ENCODE peak calls at places on chromosomes 3 and 15, in eight cellular contexts. Z, J, L, A, G, Y, V and F are unnamed samples.
A peak's percentile ranks its signal among the peaks of the same experiment; 100 is the strongest.

GRCh38 chr3:129410971-129411370 is 17.5 kb downstream of the EFCAB12 start:
- DNase-seq in J (no peak), Y (no peak), Z (no peak), A (no peak), V (no peak), G (peak; percentile 15), L (no peak), F (no peak)

GRCh38 chr15:74396146-74396438 is 28.6 kb upstream of the CYP11A1 start:
- DNase-seq in J (no peak), G (no peak), V (no peak), Z (no peak), Y (no peak), L (no peak), A (no peak), F (no peak)

GRCh38 chr3:195255571-195256501 is 15.1 kb downstream of the XXYLT1 start:
- DNase-seq in J (no peak), Y (no peak), V (no peak), A (no peak), Z (no peak), G (no peak), L (no peak), F (no peak)

GRCh38 chr15:69398541-69398940 is 15.6 kb upstream of the KIF23 start:
- DNase-seq in V (no peak), L (peak; percentile 66), Z (no peak), A (no peak), J (peak; percentile 44), G (no peak), Y (no peak), F (no peak)

GRCh38 chr3:164375538-164375937 is 702.8 kb downstream of the SI start:
- DNase-seq in A (no peak), L (no peak), G (no peak), Z (no peak), J (peak; percentile 11), Y (no peak), V (no peak), F (no peak)

GRCh38 chr3:191369081-191370010 is 39.0 kb upstream of the UTS2B start:
- DNase-seq in V (peak; percentile 68), G (no peak), J (peak; percentile 93), L (peak; percentile 64), Z (no peak), Y (no peak), A (no peak), F (no peak)

GRCh38 chr3:128463771-128464170 is 2.9 kb downstream of the DNAJB8 start:
- DNase-seq in V (no peak), Z (no peak), J (no peak), Y (no peak), G (no peak), A (no peak), L (no peak), F (no peak)

GRCh38 chr3:64242435-64242834 is 17.2 kb upstream of the PRICKLE2 start:
- DNase-seq in V (no peak), G (no peak), Z (peak; percentile 58), J (peak; percentile 14), L (no peak), Y (no peak), A (no peak), F (no peak)

GRCh38 chr3:118972974-118973373 is 61.7 kb downstream of the IGSF11 start:
- DNase-seq in V (no peak), A (no peak), J (no peak), Y (peak; percentile 45), Z (no peak), L (no peak), G (no peak), F (no peak)

GRCh38 chr3:100075731-100076543 is 38.4 kb downstream of the FILIP1L start:
- DNase-seq in J (no peak), L (no peak), A (no peak), Y (no peak), Z (no peak), V (no peak), G (no peak), F (no peak)

GRCh38 chr3:42224658-42225421 is 41.1 kb downstream of the CCK start:
- DNase-seq in G (no peak), J (no peak), Z (no peak), L (no peak), V (no peak), Y (no peak), A (no peak), F (no peak)

GRCh38 chr3:157464283-157464682 is 27.6 kb downstream of the PTX3 start:
- DNase-seq in Y (no peak), Z (no peak), L (peak; percentile 46), J (no peak), G (no peak), A (no peak), V (no peak), F (no peak)

GRCh38 chr15:59456114-59456513 is 18.1 kb downstream of the FAM81A start:
- DNase-seq in A (peak; percentile 88), Z (no peak), V (no peak), G (no peak), L (no peak), Y (no peak), J (no peak), F (no peak)

GRCh38 chr15:89052474-89052873 is 35.8 kb upstream of the ABHD2 start:
- DNase-seq in G (no peak), V (peak; percentile 87), J (peak; percentile 100), Z (no peak), Y (no peak), L (peak; percentile 72), A (peak; percentile 21), F (no peak)

GRCh38 chr3:71564361-71564760 is 19.2 kb downstream of the FOXP1 start:
- DNase-seq in V (no peak), Y (no peak), A (no peak), Z (no peak), L (no peak), J (no peak), G (no peak), F (no peak)

GRCh38 chr3:152969557-152970300 is 134.8 kb downstream of the P2RY1 start:
- DNase-seq in J (peak; percentile 84), Z (no peak), A (no peak), G (no peak), L (peak; percentile 64), V (no peak), Y (no peak), F (no peak)

DNA sequence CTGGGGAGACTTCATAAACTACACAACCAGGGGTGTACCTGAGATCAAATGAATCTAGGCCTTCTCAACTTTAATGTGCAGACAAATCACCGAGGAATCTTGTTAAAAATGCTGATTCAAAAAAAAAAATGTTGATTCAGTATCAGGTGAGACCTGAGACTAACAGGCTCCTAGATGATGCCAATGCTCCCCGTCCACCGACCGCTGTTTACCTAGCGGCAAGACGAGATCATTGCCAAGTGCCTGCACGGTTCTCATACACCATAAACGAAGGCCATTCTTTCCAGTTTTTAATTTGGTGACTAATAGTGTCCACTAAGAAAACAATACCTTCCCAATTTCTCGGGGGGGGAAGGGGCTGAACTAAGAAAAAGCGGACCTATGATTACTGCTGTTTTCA is 2.5 kb upstream of the FSIP1 start:
- DNase-seq in L (no peak), G (no peak), J (no peak), Y (no peak), Z (no peak), A (no peak), V (no peak), F (no peak)
- TF ChIP-seq CTCF in L (no peak), G (no peak), J (no peak), Y (no peak), Z (no peak), A (no peak), V (no peak), F (no peak)

GRCh38 chr15:80241508-80241907 is 10.5 kb downstream of the CTXND1 start:
- DNase-seq in J (no peak), Z (no peak), V (no peak), L (no peak), G (no peak), A (no peak), Y (no peak), F (no peak)
- TF ChIP-seq CTCF in J (no peak), Z (no peak), V (no peak), L (no peak), G (no peak), A (no peak), Y (no peak), F (no peak)

GRCh38 chr15:63156708-63157065 is 590 bp downstream of the RPS27L start:
- DNase-seq in G (no peak), Z (no peak), A (no peak), Y (peak; percentile 19), V (no peak), L (no peak), J (peak; percentile 46), F (no peak)

GRCh38 chr15:63157066-63157890 is at the start of gene RPS27L:
- DNase-seq in Y (peak; percentile 93), Z (peak; percentile 89), G (peak; percentile 88), A (peak; percentile 98), V (peak; percentile 89), J (peak; percentile 94), L (peak; percentile 90), F (peak; percentile 81)

GRCh38 chr15:63157891-63158431 is 684 bp upstream of the RPS27L start:
- DNase-seq in J (peak; percentile 83), V (peak; percentile 61), L (peak; percentile 75), A (no peak), Z (peak; percentile 48), Y (peak; percentile 62), G (no peak), F (no peak)

GRCh38 chr15:63155486-63155885 is 1.8 kb downstream of the RPS27L start:
- DNase-seq in J (no peak), G (no peak), L (no peak), Y (no peak), V (no peak), A (no peak), Z (no peak), F (no peak)

DNA sequence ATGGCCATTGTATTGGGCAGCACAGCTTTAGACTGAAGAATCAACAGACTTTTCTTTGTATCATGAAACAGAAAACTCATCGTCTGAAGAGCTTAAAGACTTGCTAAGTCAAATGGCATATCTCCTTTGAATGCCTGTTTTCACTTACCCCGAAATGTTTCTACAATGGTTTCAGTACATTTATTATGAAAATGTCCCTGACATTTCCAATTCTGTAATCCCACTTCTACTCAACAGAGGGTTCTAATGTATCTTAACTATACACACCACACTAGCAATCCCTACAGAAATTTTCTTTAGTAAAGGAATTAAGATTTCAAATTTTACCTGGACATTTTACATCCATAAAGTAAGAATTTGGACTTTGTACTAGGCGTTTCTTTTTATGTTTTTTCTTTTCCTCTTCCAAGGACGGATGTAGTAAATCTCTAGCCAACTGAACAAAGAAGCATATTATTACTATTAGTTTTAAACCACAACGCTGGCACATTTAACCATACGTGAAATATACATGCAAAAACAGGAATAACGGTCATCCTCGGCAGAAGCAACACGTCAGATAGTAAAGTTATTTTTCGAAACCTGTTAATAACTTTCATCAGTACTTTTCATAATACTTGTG is 1.1 kb downstream of the RPS27L start:
- DNase-seq in A (no peak), J (no peak), G (no peak), Y (no peak), V (no peak), L (no peak), Z (no peak), F (no peak)
- TF ChIP-seq CTCF in A (peak; percentile 13), J (peak; percentile 36), G (no peak), Y (no peak), V (no peak), L (no peak), Z (no peak), F (no peak)

DNA sequence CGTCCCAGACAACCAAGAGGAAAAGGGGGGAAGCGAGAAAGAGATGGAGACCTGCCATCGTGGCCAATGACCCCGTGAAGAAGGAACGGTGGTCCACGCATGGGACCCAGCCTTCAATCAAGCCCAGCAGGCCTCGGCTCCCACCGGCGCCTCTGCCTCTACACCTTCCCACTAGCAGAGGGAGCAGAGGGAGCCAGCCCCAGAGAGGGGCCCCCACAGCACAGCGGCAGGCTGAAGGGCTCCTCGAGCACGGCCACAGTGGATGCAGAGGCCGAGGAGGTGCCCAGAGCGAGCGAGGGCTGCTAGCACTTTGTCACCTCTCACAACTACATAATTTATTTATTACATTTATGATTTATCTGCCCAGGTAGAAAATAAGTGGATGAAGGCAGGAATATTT is 68.4 kb upstream of the TOPAZ1 start:
- DNase-seq in A (no peak), J (no peak), Y (no peak), Z (no peak), V (no peak), G (no peak), L (no peak), F (no peak)
- TF ChIP-seq CTCF in A (no peak), J (no peak), Y (no peak), Z (no peak), V (no peak), G (no peak), L (no peak), F (no peak)